ENCODE peak calls at places on chromosome 6, in ten cellular contexts. C is body of pancreas; D is OCI-LY7; B is activated T-helper 1 cell treated with anti-CD3 and anti-CD28 coated beads, Interleukin-12 subunit alpha, Interleukin-12 subunit beta, Interleukin-2, Interleukin-4 antibody, amounts not matched to agents 30 ng/mL and 10 ng/mL and 1 ng/mL, durations not matched to agents 14 hours and 24 hours and 36 hours; X is IMR-90; K is mesenchymal stem cell; Z is heart left ventricle; F is A549; W is heart right ventricle; H is stimulated activated CD8-positive, alpha-beta memory T cell treated with anti-CD3 and anti-CD28 coated beads, Interleukin-15, amount 100 ng/mL, for 24 hours. Y is an unnamed sample.
A peak's percentile ranks its signal among the peaks of the same experiment; 100 is the strongest.

GRCh38 chr6:142367061-142367460 is 65.3 kb downstream of the ADGRG6 start:
- DNase-seq in C (no peak), D (no peak), B (no peak), X (no peak), K (no peak), Z (no peak), F (no peak), W (no peak), H (no peak), Y (no peak)

GRCh38 chr6:45479834-45480696 is 102.3 kb upstream of the SUPT3H start:
- DNase-seq in C (no peak), D (no peak), B (no peak), X (peak; percentile 88), K (peak; percentile 96), Z (no peak), F (no peak), W (no peak), H (no peak), Y (peak; percentile 96)

GRCh38 chr6:31597006-31597405 is 4.2 kb upstream of the NCR3 start:
- DNase-seq in C (no peak), D (peak; percentile 82), B (no peak), X (peak; percentile 31), K (peak; percentile 57), Z (no peak), F (peak; percentile 40), W (no peak), H (no peak), Y (peak; percentile 41)

GRCh38 chr6:148765878-148766808 is 19.3 kb downstream of the UST start:
- DNase-seq in C (no peak), D (no peak), B (no peak), X (no peak), K (no peak), Z (no peak), F (no peak), W (no peak), H (no peak), Y (no peak)

GRCh38 chr6:15357832-15358231 is 112.0 kb downstream of the JARID2 start:
- DNase-seq in C (no peak), D (no peak), B (no peak), X (no peak), K (no peak), Z (no peak), F (no peak), W (no peak), H (no peak), Y (no peak)

GRCh38 chr6:27139753-27140522 is 107.6 kb upstream of the PRSS16 start:
- DNase-seq in C (no peak), D (peak; percentile 80), B (no peak), X (peak; percentile 26), K (peak; percentile 63), Z (no peak), F (no peak), W (no peak), H (no peak), Y (peak; percentile 32)

GRCh38 chr6:33453361-33454008 is 891 bp upstream of the ZBTB9 start:
- DNase-seq in C (no peak), D (no peak), B (no peak), X (no peak), K (no peak), Z (no peak), F (no peak), W (no peak), H (no peak), Y (peak; percentile 11)

GRCh38 chr6:134464690-134465411 is 146.9 kb upstream of the SGK1 start:
- DNase-seq in C (no peak), D (no peak), B (no peak), X (peak; percentile 89), K (peak; percentile 43), Z (no peak), F (peak; percentile 15), W (no peak), H (no peak), Y (peak; percentile 43)

GRCh38 chr6:95321106-95321505 is 256.2 kb upstream of the MANEA start:
- DNase-seq in C (no peak), D (no peak), B (no peak), X (peak; percentile 30), K (no peak), Z (no peak), F (no peak), W (no peak), H (no peak), Y (no peak)